ENCODE peak calls at places on chromosomes 7 and 10, in eight cellular contexts. One of them, this sample, is unnamed.

GRCh38 chr7:441713-442421 is 77.8 kb downstream of the PDGFA start:
- DNase-seq in T follicular helper cell: no peak
- DNase-seq in coronary artery: no peak
- DNase-seq in activated naive CD4-positive, alpha-beta T cell treated with anti-CD3 and anti-CD28 coated beads for 36 hours: no peak
- DNase-seq in brain microvascular endothelial cell: no peak
- DNase-seq in activated T-cell treated with anti-CD3 and anti-CD28 coated beads for 48 hours: no peak
- DNase-seq in fibroblast of mammary gland: no peak
- DNase-seq in NCI-H1694 treated with DMSO at 0.1 percent for 48 hours: no peak
- DNase-seq in this sample: no peak

GRCh38 chr10:68598978-68599753 is 39.0 kb downstream of the TET1 start:
- DNase-seq in brain microvascular endothelial cell: no peak
- DNase-seq in fibroblast of mammary gland: peak; percentile 72
- DNase-seq in NCI-H1694 treated with DMSO at 0.1 percent for 48 hours: no peak
- DNase-seq in activated T-cell treated with anti-CD3 and anti-CD28 coated beads for 48 hours: no peak
- DNase-seq in T follicular helper cell: no peak
- DNase-seq in coronary artery: no peak
- DNase-seq in activated naive CD4-positive, alpha-beta T cell treated with anti-CD3 and anti-CD28 coated beads for 36 hours: no peak
- DNase-seq in this sample: no peak

GRCh38 chr10:5583525-5584175 is 58.9 kb downstream of the CALML3 start:
- DNase-seq in activated naive CD4-positive, alpha-beta T cell treated with anti-CD3 and anti-CD28 coated beads for 36 hours: no peak
- DNase-seq in brain microvascular endothelial cell: no peak
- DNase-seq in T follicular helper cell: no peak
- DNase-seq in NCI-H1694 treated with DMSO at 0.1 percent for 48 hours: no peak
- DNase-seq in fibroblast of mammary gland: no peak
- DNase-seq in coronary artery: no peak
- DNase-seq in activated T-cell treated with anti-CD3 and anti-CD28 coated beads for 48 hours: no peak
- DNase-seq in this sample: no peak

GRCh38 chr10:126972622-126973414 is 67.6 kb downstream of the DOCK1 start:
- DNase-seq in fibroblast of mammary gland: peak; percentile 83
- DNase-seq in T follicular helper cell: no peak
- DNase-seq in activated naive CD4-positive, alpha-beta T cell treated with anti-CD3 and anti-CD28 coated beads for 36 hours: no peak
- DNase-seq in NCI-H1694 treated with DMSO at 0.1 percent for 48 hours: no peak
- DNase-seq in brain microvascular endothelial cell: peak; percentile 88
- DNase-seq in coronary artery: no peak
- DNase-seq in activated T-cell treated with anti-CD3 and anti-CD28 coated beads for 48 hours: no peak
- DNase-seq in this sample: no peak

GRCh38 chr7:34322841-34323240 is 335.2 kb upstream of the NPSR1 start:
- DNase-seq in brain microvascular endothelial cell: no peak
- DNase-seq in activated naive CD4-positive, alpha-beta T cell treated with anti-CD3 and anti-CD28 coated beads for 36 hours: peak; percentile 16
- DNase-seq in NCI-H1694 treated with DMSO at 0.1 percent for 48 hours: no peak
- DNase-seq in coronary artery: no peak
- DNase-seq in fibroblast of mammary gland: peak; percentile 10
- DNase-seq in activated T-cell treated with anti-CD3 and anti-CD28 coated beads for 48 hours: no peak
- DNase-seq in T follicular helper cell: no peak
- DNase-seq in this sample: no peak

GRCh38 chr7:4227105-4228010 is 454.7 kb upstream of the FOXK1 start:
- DNase-seq in NCI-H1694 treated with DMSO at 0.1 percent for 48 hours: peak; percentile 73
- DNase-seq in T follicular helper cell: no peak
- DNase-seq in activated T-cell treated with anti-CD3 and anti-CD28 coated beads for 48 hours: no peak
- DNase-seq in fibroblast of mammary gland: no peak
- DNase-seq in activated naive CD4-positive, alpha-beta T cell treated with anti-CD3 and anti-CD28 coated beads for 36 hours: no peak
- DNase-seq in brain microvascular endothelial cell: no peak
- DNase-seq in coronary artery: no peak
- DNase-seq in this sample: no peak

GRCh38 chr7:156948361-156948760 is 1.2 kb upstream of the NOM1 start:
- DNase-seq in brain microvascular endothelial cell: no peak
- DNase-seq in coronary artery: no peak
- DNase-seq in activated naive CD4-positive, alpha-beta T cell treated with anti-CD3 and anti-CD28 coated beads for 36 hours: no peak
- DNase-seq in NCI-H1694 treated with DMSO at 0.1 percent for 48 hours: no peak
- DNase-seq in activated T-cell treated with anti-CD3 and anti-CD28 coated beads for 48 hours: no peak
- DNase-seq in fibroblast of mammary gland: no peak
- DNase-seq in T follicular helper cell: no peak
- DNase-seq in this sample: no peak

GRCh38 chr7:35761882-35762720 is 38.8 kb upstream of the SEPTIN7 start:
- DNase-seq in T follicular helper cell: no peak
- DNase-seq in NCI-H1694 treated with DMSO at 0.1 percent for 48 hours: no peak
- DNase-seq in fibroblast of mammary gland: peak; percentile 33
- DNase-seq in activated naive CD4-positive, alpha-beta T cell treated with anti-CD3 and anti-CD28 coated beads for 36 hours: no peak
- DNase-seq in brain microvascular endothelial cell: peak; percentile 32
- DNase-seq in coronary artery: no peak
- DNase-seq in activated T-cell treated with anti-CD3 and anti-CD28 coated beads for 48 hours: no peak
- DNase-seq in this sample: no peak

GRCh38 chr7:120986665-120987064 is 1.8 kb upstream of the CPED1 start:
- DNase-seq in coronary artery: no peak
- DNase-seq in activated naive CD4-positive, alpha-beta T cell treated with anti-CD3 and anti-CD28 coated beads for 36 hours: no peak
- DNase-seq in brain microvascular endothelial cell: no peak
- DNase-seq in T follicular helper cell: no peak
- DNase-seq in NCI-H1694 treated with DMSO at 0.1 percent for 48 hours: no peak
- DNase-seq in activated T-cell treated with anti-CD3 and anti-CD28 coated beads for 48 hours: no peak
- DNase-seq in fibroblast of mammary gland: no peak
- DNase-seq in this sample: no peak

GRCh38 chr7:100446040-100446439 is 9.7 kb upstream of the PPP1R35 start:
- DNase-seq in activated T-cell treated with anti-CD3 and anti-CD28 coated beads for 48 hours: no peak
- DNase-seq in fibroblast of mammary gland: peak; percentile 61
- DNase-seq in coronary artery: no peak
- DNase-seq in activated naive CD4-positive, alpha-beta T cell treated with anti-CD3 and anti-CD28 coated beads for 36 hours: no peak
- DNase-seq in brain microvascular endothelial cell: no peak
- DNase-seq in NCI-H1694 treated with DMSO at 0.1 percent for 48 hours: no peak
- DNase-seq in T follicular helper cell: no peak
- DNase-seq in this sample: no peak

GRCh38 chr7:151895695-151896485 is 19.0 kb upstream of the PRKAG2 start:
- DNase-seq in activated T-cell treated with anti-CD3 and anti-CD28 coated beads for 48 hours: no peak
- DNase-seq in T follicular helper cell: no peak
- DNase-seq in activated naive CD4-positive, alpha-beta T cell treated with anti-CD3 and anti-CD28 coated beads for 36 hours: no peak
- DNase-seq in coronary artery: peak; percentile 56
- DNase-seq in NCI-H1694 treated with DMSO at 0.1 percent for 48 hours: peak; percentile 27
- DNase-seq in fibroblast of mammary gland: no peak
- DNase-seq in brain microvascular endothelial cell: no peak
- DNase-seq in this sample: no peak

GRCh38 chr10:74991435-74991834 is 120.0 kb upstream of the SAMD8 start:
- DNase-seq in brain microvascular endothelial cell: no peak
- DNase-seq in T follicular helper cell: no peak
- DNase-seq in fibroblast of mammary gland: no peak
- DNase-seq in NCI-H1694 treated with DMSO at 0.1 percent for 48 hours: no peak
- DNase-seq in coronary artery: no peak
- DNase-seq in activated T-cell treated with anti-CD3 and anti-CD28 coated beads for 48 hours: no peak
- DNase-seq in activated naive CD4-positive, alpha-beta T cell treated with anti-CD3 and anti-CD28 coated beads for 36 hours: peak; percentile 25
- DNase-seq in this sample: no peak

GRCh38 chr10:133377818-133378250 is 1.2 kb upstream of the PAOX start:
- DNase-seq in T follicular helper cell: no peak
- DNase-seq in brain microvascular endothelial cell: no peak
- DNase-seq in activated naive CD4-positive, alpha-beta T cell treated with anti-CD3 and anti-CD28 coated beads for 36 hours: no peak
- DNase-seq in fibroblast of mammary gland: no peak
- DNase-seq in coronary artery: no peak
- DNase-seq in activated T-cell treated with anti-CD3 and anti-CD28 coated beads for 48 hours: no peak
- DNase-seq in NCI-H1694 treated with DMSO at 0.1 percent for 48 hours: no peak
- DNase-seq in this sample: no peak

GRCh38 chr10:118977022-118977599 is 52.4 kb upstream of the NANOS1 start:
- DNase-seq in activated T-cell treated with anti-CD3 and anti-CD28 coated beads for 48 hours: no peak
- DNase-seq in NCI-H1694 treated with DMSO at 0.1 percent for 48 hours: no peak
- DNase-seq in T follicular helper cell: no peak
- DNase-seq in coronary artery: peak; percentile 52
- DNase-seq in fibroblast of mammary gland: no peak
- DNase-seq in brain microvascular endothelial cell: no peak
- DNase-seq in activated naive CD4-positive, alpha-beta T cell treated with anti-CD3 and anti-CD28 coated beads for 36 hours: no peak
- DNase-seq in this sample: no peak

GRCh38 chr7:27160546-27161213 is 4.2 kb upstream of the HOXA7 start:
- DNase-seq in T follicular helper cell: peak; percentile 69
- DNase-seq in fibroblast of mammary gland: peak; percentile 86
- DNase-seq in NCI-H1694 treated with DMSO at 0.1 percent for 48 hours: peak; percentile 80
- DNase-seq in activated T-cell treated with anti-CD3 and anti-CD28 coated beads for 48 hours: peak; percentile 76
- DNase-seq in brain microvascular endothelial cell: peak; percentile 40
- DNase-seq in activated naive CD4-positive, alpha-beta T cell treated with anti-CD3 and anti-CD28 coated beads for 36 hours: peak; percentile 87
- DNase-seq in coronary artery: peak; percentile 85
- DNase-seq in this sample: peak; percentile 87

GRCh38 chr10:124109261-124109660 is 15.9 kb upstream of the CHST15 start:
- DNase-seq in activated T-cell treated with anti-CD3 and anti-CD28 coated beads for 48 hours: no peak
- DNase-seq in activated naive CD4-positive, alpha-beta T cell treated with anti-CD3 and anti-CD28 coated beads for 36 hours: no peak
- DNase-seq in fibroblast of mammary gland: no peak
- DNase-seq in coronary artery: no peak
- DNase-seq in NCI-H1694 treated with DMSO at 0.1 percent for 48 hours: no peak
- DNase-seq in brain microvascular endothelial cell: no peak
- DNase-seq in T follicular helper cell: no peak
- DNase-seq in this sample: peak; percentile 59

GRCh38 chr10:86506062-86506461 is 15.5 kb downstream of the WAPL start:
- DNase-seq in T follicular helper cell: no peak
- DNase-seq in fibroblast of mammary gland: no peak
- DNase-seq in NCI-H1694 treated with DMSO at 0.1 percent for 48 hours: no peak
- DNase-seq in coronary artery: no peak
- DNase-seq in activated T-cell treated with anti-CD3 and anti-CD28 coated beads for 48 hours: no peak
- DNase-seq in activated naive CD4-positive, alpha-beta T cell treated with anti-CD3 and anti-CD28 coated beads for 36 hours: no peak
- DNase-seq in brain microvascular endothelial cell: no peak
- DNase-seq in this sample: no peak

GRCh38 chr10:121597504-121598241 is 571 bp downstream of the FGFR2 start:
- DNase-seq in activated T-cell treated with anti-CD3 and anti-CD28 coated beads for 48 hours: no peak
- DNase-seq in T follicular helper cell: no peak
- DNase-seq in activated naive CD4-positive, alpha-beta T cell treated with anti-CD3 and anti-CD28 coated beads for 36 hours: no peak
- DNase-seq in fibroblast of mammary gland: no peak
- DNase-seq in NCI-H1694 treated with DMSO at 0.1 percent for 48 hours: peak; percentile 0
- DNase-seq in brain microvascular endothelial cell: no peak
- DNase-seq in coronary artery: no peak
- DNase-seq in this sample: no peak

This sample was measured in DND-41.